ENCODE peak calls at places on chromosome 19, in ten cellular contexts. P, I, B, G, Y, D, F, L, N and A are unnamed samples.

GRCh38 chr19:47255947-47256687 is at the start of gene CCDC9:
- DNase-seq in P (peak), I (peak), B (peak), G (peak), Y (peak), D (peak), F (peak), L (peak), N (peak), A (peak)

GRCh38 chr19:12544401-12544876 is 6.8 kb downstream of the ZNF564 start:
- DNase-seq in P (peak), I (no peak), B (no peak), G (no peak), Y (no peak), D (no peak), F (no peak), L (peak), N (no peak), A (no peak)

GRCh38 chr19:51059715-51060114 is 5.2 kb downstream of the KLK13 start:
- DNase-seq in P (no peak), I (no peak), B (no peak), G (no peak), Y (no peak), D (no peak), F (no peak), L (no peak), N (no peak), A (no peak)

GRCh38 chr19:46265217-46265828 is 31.5 kb upstream of the HIF3A start:
- DNase-seq in P (peak), I (peak), B (peak), G (peak), Y (peak), D (peak), F (no peak), L (peak), N (peak), A (peak)

GRCh38 chr19:12580180-12580694 is 29.0 kb upstream of the ZNF564 start:
- DNase-seq in P (peak), I (no peak), B (no peak), G (no peak), Y (no peak), D (no peak), F (peak), L (peak), N (no peak), A (peak)

GRCh38 chr19:5058456-5059190 is 89.7 kb downstream of the KDM4B start:
- DNase-seq in P (peak), I (no peak), B (no peak), G (no peak), Y (no peak), D (no peak), F (no peak), L (peak), N (no peak), A (no peak)

GRCh38 chr19:35566738-35567137 is 3.3 kb upstream of the ATP4A start:
- DNase-seq in P (no peak), I (no peak), B (no peak), G (no peak), Y (no peak), D (no peak), F (no peak), L (no peak), N (no peak), A (no peak)

GRCh38 chr19:36140289-36141038 is 598 bp downstream of the CAPNS1 start:
- DNase-seq in P (peak), I (no peak), B (peak), G (peak), Y (no peak), D (no peak), F (peak), L (peak), N (no peak), A (no peak)

GRCh38 chr19:58346961-58347929 is 6.0 kb downstream of the A1BG start:
- DNase-seq in P (peak), I (peak), B (peak), G (peak), Y (no peak), D (no peak), F (peak), L (peak), N (no peak), A (no peak)

GRCh38 chr19:38056646-38057045 is 149.6 kb downstream of the SIPA1L3 start:
- DNase-seq in P (no peak), I (no peak), B (no peak), G (no peak), Y (no peak), D (no peak), F (no peak), L (no peak), N (no peak), A (no peak)

GRCh38 chr19:40499320-40499719 is 32.5 kb downstream of the SPTBN4 start:
- DNase-seq in P (no peak), I (no peak), B (no peak), G (no peak), Y (no peak), D (no peak), F (no peak), L (no peak), N (no peak), A (no peak)

GRCh38 chr19:48341515-48342413 is 16.4 kb downstream of the EMP3 start:
- DNase-seq in P (no peak), I (no peak), B (no peak), G (no peak), Y (no peak), D (no peak), F (no peak), L (no peak), N (no peak), A (no peak)

GRCh38 chr19:40960062-40960685 is 30.9 kb upstream of the CYP2B6 start:
- DNase-seq in P (no peak), I (no peak), B (no peak), G (no peak), Y (no peak), D (no peak), F (no peak), L (no peak), N (no peak), A (no peak)

GRCh38 chr19:41971363-41971762 is 12.2 kb upstream of the RABAC1 start:
- DNase-seq in P (no peak), I (no peak), B (no peak), G (no peak), Y (no peak), D (no peak), F (no peak), L (no peak), N (no peak), A (no peak)

GRCh38 chr19:58356236-58356970 is 3.1 kb upstream of the A1BG start:
- DNase-seq in P (peak), I (no peak), B (peak), G (no peak), Y (no peak), D (no peak), F (no peak), L (no peak), N (no peak), A (no peak)

GRCh38 chr19:46381346-46381745 is 32.0 kb downstream of the CCDC8 start:
- DNase-seq in P (no peak), I (no peak), B (no peak), G (no peak), Y (no peak), D (no peak), F (no peak), L (no peak), N (no peak), A (no peak)

GRCh38 chr19:5983367-5983955 is 5.5 kb upstream of the RANBP3 start:
- DNase-seq in P (no peak), I (no peak), B (no peak), G (no peak), Y (no peak), D (no peak), F (no peak), L (no peak), N (no peak), A (no peak)

GRCh38 chr19:34639491-34640085 is 37.4 kb downstream of the SCGB2B2 start:
- DNase-seq in P (peak), I (peak), B (peak), G (peak), Y (peak), D (peak), F (peak), L (peak), N (peak), A (peak)

GRCh38 chr19:29583196-29584006 is 22.7 kb upstream of the POP4 start:
- DNase-seq in P (peak), I (no peak), B (no peak), G (no peak), Y (no peak), D (no peak), F (no peak), L (peak), N (no peak), A (no peak)

GRCh38 chr19:38784224-38784623 is 4.8 kb upstream of the LGALS7B start:
- DNase-seq in P (no peak), I (no peak), B (no peak), G (no peak), Y (no peak), D (no peak), F (no peak), L (peak), N (no peak), A (no peak)

GRCh38 chr19:49264258-49264657 is 60.7 kb downstream of the SLC6A16 start:
- DNase-seq in P (no peak), I (no peak), B (no peak), G (no peak), Y (no peak), D (no peak), F (no peak), L (no peak), N (no peak), A (no peak)

GRCh38 chr19:19533826-19534225 is 4.2 kb upstream of the CILP2 start:
- DNase-seq in P (no peak), I (no peak), B (no peak), G (no peak), Y (no peak), D (no peak), F (no peak), L (no peak), N (no peak), A (no peak)

GRCh38 chr19:11288349-11288748 is 7.6 kb upstream of the TSPAN16 start:
- DNase-seq in P (no peak), I (no peak), B (peak), G (no peak), Y (no peak), D (no peak), F (no peak), L (no peak), N (no peak), A (no peak)

GRCh38 chr19:13401388-13401787 is 104.9 kb downstream of the CACNA1A start:
- DNase-seq in P (peak), I (no peak), B (peak), G (no peak), Y (peak), D (no peak), F (no peak), L (peak), N (no peak), A (no peak)

GRCh38 chr19:47479701-47480503 is 4.1 kb downstream of the KPTN start:
- DNase-seq in P (no peak), I (no peak), B (peak), G (peak), Y (no peak), D (no peak), F (no peak), L (peak), N (no peak), A (no peak)

GRCh38 chr19:48513289-48514122 is 1.9 kb upstream of the LMTK3 start:
- DNase-seq in P (peak), I (no peak), B (peak), G (peak), Y (no peak), D (no peak), F (no peak), L (peak), N (no peak), A (peak)